ENCODE peak calls at places on chromosomes 7 and 10, in six cellular contexts. One of them, this sample, is unnamed.

GRCh38 chr7:40717242-40717641 is 582.4 kb downstream of the SUGCT start:
- DNase-seq in GM12878: no peak
- DNase-seq in K562: no peak
- DNase-seq in HEK293T: peak
- DNase-seq in IMR-90: peak
- DNase-seq in A549: peak
- DNase-seq in this sample: peak

GRCh38 chr7:93779115-93779514 is 111.4 kb downstream of the TFPI2 start:
- DNase-seq in HEK293T: no peak
- DNase-seq in K562: no peak
- DNase-seq in IMR-90: no peak
- DNase-seq in GM12878: no peak
- DNase-seq in A549: no peak
- DNase-seq in this sample: no peak

GRCh38 chr10:61138728-61139127 is 194.7 kb upstream of the RHOBTB1 start:
- DNase-seq in HEK293T: no peak
- DNase-seq in A549: no peak
- DNase-seq in K562: no peak
- DNase-seq in IMR-90: no peak
- DNase-seq in GM12878: no peak
- DNase-seq in this sample: no peak

GRCh38 chr10:77456414-77456813 is 181.2 kb downstream of the KCNMA1 start:
- DNase-seq in HEK293T: no peak
- DNase-seq in A549: no peak
- DNase-seq in IMR-90: peak
- DNase-seq in GM12878: no peak
- DNase-seq in K562: no peak
- DNase-seq in this sample: no peak

GRCh38 chr10:29554660-29555059 is 80.1 kb downstream of the SVIL start:
- DNase-seq in GM12878: no peak
- DNase-seq in A549: no peak
- DNase-seq in K562: no peak
- DNase-seq in HEK293T: no peak
- DNase-seq in IMR-90: peak
- DNase-seq in this sample: no peak

GRCh38 chr7:68488366-68489060 is 1109.8 kb upstream of the AUTS2 start:
- DNase-seq in K562: no peak
- DNase-seq in HEK293T: no peak
- DNase-seq in A549: no peak
- DNase-seq in IMR-90: no peak
- DNase-seq in GM12878: no peak
- DNase-seq in this sample: no peak

GRCh38 chr10:78462728-78463228 is 429.1 kb downstream of the RPS24 start:
- DNase-seq in GM12878: no peak
- DNase-seq in IMR-90: peak
- DNase-seq in K562: no peak
- DNase-seq in A549: no peak
- DNase-seq in HEK293T: no peak
- DNase-seq in this sample: no peak

GRCh38 chr10:42991442-42992098 is 85.3 kb upstream of the RET start:
- DNase-seq in GM12878: no peak
- DNase-seq in A549: no peak
- DNase-seq in IMR-90: no peak
- DNase-seq in K562: no peak
- DNase-seq in HEK293T: no peak
- DNase-seq in this sample: no peak

GRCh38 chr7:158959021-158959717 is 102.8 kb downstream of the DYNC2I1 start:
- DNase-seq in A549: no peak
- DNase-seq in GM12878: no peak
- DNase-seq in K562: no peak
- DNase-seq in HEK293T: no peak
- DNase-seq in IMR-90: no peak
- DNase-seq in this sample: no peak

GRCh38 chr10:102752934-102753664 is 9.4 kb downstream of the WBP1L start:
- DNase-seq in GM12878: peak
- DNase-seq in K562: peak
- DNase-seq in A549: peak
- DNase-seq in HEK293T: peak
- DNase-seq in IMR-90: peak
- DNase-seq in this sample: peak

GRCh38 chr10:94149702-94150101 is 156.0 kb downstream of the PLCE1 start:
- DNase-seq in K562: no peak
- DNase-seq in IMR-90: no peak
- DNase-seq in GM12878: no peak
- DNase-seq in HEK293T: no peak
- DNase-seq in A549: no peak
- DNase-seq in this sample: no peak

GRCh38 chr10:28810062-28810870 is 132.9 kb downstream of the BAMBI start:
- DNase-seq in K562: peak
- DNase-seq in A549: no peak
- DNase-seq in IMR-90: peak
- DNase-seq in HEK293T: no peak
- DNase-seq in GM12878: no peak
- DNase-seq in this sample: no peak

GRCh38 chr7:157668221-157668883 is 331.5 kb downstream of the DNAJB6 start:
- DNase-seq in A549: no peak
- DNase-seq in IMR-90: no peak
- DNase-seq in HEK293T: no peak
- DNase-seq in GM12878: no peak
- DNase-seq in K562: no peak
- DNase-seq in this sample: no peak

GRCh38 chr10:103127241-103127640 is 65.8 kb downstream of the NT5C2 start:
- DNase-seq in GM12878: no peak
- DNase-seq in K562: no peak
- DNase-seq in HEK293T: no peak
- DNase-seq in IMR-90: no peak
- DNase-seq in A549: no peak
- DNase-seq in this sample: no peak

GRCh38 chr10:29714096-29714874 is 79.5 kb upstream of the SVIL start:
- DNase-seq in GM12878: no peak
- DNase-seq in K562: no peak
- DNase-seq in HEK293T: no peak
- DNase-seq in IMR-90: peak
- DNase-seq in A549: peak
- DNase-seq in this sample: no peak

GRCh38 chr7:87475359-87476178 is at the start of gene ABCB4:
- DNase-seq in K562: no peak
- DNase-seq in HEK293T: peak
- DNase-seq in GM12878: no peak
- DNase-seq in A549: no peak
- DNase-seq in IMR-90: no peak
- DNase-seq in this sample: no peak

GRCh38 chr7:102287082-102287464 is 405 bp downstream of the SH2B2 start:
- DNase-seq in HEK293T: no peak
- DNase-seq in K562: no peak
- DNase-seq in IMR-90: no peak
- DNase-seq in GM12878: no peak
- DNase-seq in A549: no peak
- DNase-seq in this sample: no peak

GRCh38 chr7:65222655-65223054 is 151.0 kb upstream of the ZNF92 start:
- DNase-seq in A549: no peak
- DNase-seq in K562: no peak
- DNase-seq in HEK293T: no peak
- DNase-seq in GM12878: no peak
- DNase-seq in IMR-90: no peak
- DNase-seq in this sample: no peak

GRCh38 chr10:6748981-6749630 is 169.0 kb upstream of the PRKCQ start:
- DNase-seq in GM12878: no peak
- DNase-seq in HEK293T: no peak
- DNase-seq in A549: no peak
- DNase-seq in K562: no peak
- DNase-seq in IMR-90: peak
- DNase-seq in this sample: no peak
- TF ChIP-seq BHLHE40 in GM12878: no peak
- TF ChIP-seq BHLHE40 in HEK293T: no peak
- TF ChIP-seq BHLHE40 in A549: no peak
- TF ChIP-seq BHLHE40 in K562: no peak
- TF ChIP-seq BHLHE40 in IMR-90: peak
- TF ChIP-seq BHLHE40 in this sample: no peak

GRCh38 chr7:24373556-24373955 is 89.6 kb downstream of the NPY start:
- DNase-seq in A549: no peak
- DNase-seq in GM12878: no peak
- DNase-seq in HEK293T: no peak
- DNase-seq in IMR-90: no peak
- DNase-seq in K562: no peak
- DNase-seq in this sample: no peak

GRCh38 chr7:24381919-24382505 is 98.0 kb downstream of the NPY start:
- DNase-seq in HEK293T: peak
- DNase-seq in A549: peak
- DNase-seq in K562: peak
- DNase-seq in IMR-90: no peak
- DNase-seq in GM12878: no peak
- DNase-seq in this sample: peak

GRCh38 chr7:24384362-24385030 is 100.5 kb downstream of the NPY start:
- DNase-seq in IMR-90: no peak
- DNase-seq in A549: no peak
- DNase-seq in HEK293T: no peak
- DNase-seq in GM12878: no peak
- DNase-seq in K562: no peak
- DNase-seq in this sample: no peak

GRCh38 chr7:24383055-24383454 is 99.1 kb downstream of the NPY start:
- DNase-seq in IMR-90: no peak
- DNase-seq in GM12878: no peak
- DNase-seq in K562: no peak
- DNase-seq in A549: no peak
- DNase-seq in HEK293T: no peak
- DNase-seq in this sample: no peak

GRCh38 chr7:24378871-24379608 is 95.0 kb downstream of the NPY start:
- DNase-seq in A549: peak
- DNase-seq in HEK293T: no peak
- DNase-seq in K562: no peak
- DNase-seq in GM12878: no peak
- DNase-seq in IMR-90: peak
- DNase-seq in this sample: no peak
- TF ChIP-seq BHLHE40 in A549: no peak
- TF ChIP-seq BHLHE40 in HEK293T: no peak
- TF ChIP-seq BHLHE40 in K562: no peak
- TF ChIP-seq BHLHE40 in GM12878: no peak
- TF ChIP-seq BHLHE40 in IMR-90: no peak
- TF ChIP-seq BHLHE40 in this sample: no peak

GRCh38 chr7:148567524-148567923 is 23.0 kb upstream of the C7orf33 start:
- DNase-seq in K562: no peak
- DNase-seq in GM12878: no peak
- DNase-seq in A549: no peak
- DNase-seq in HEK293T: no peak
- DNase-seq in IMR-90: no peak
- DNase-seq in this sample: no peak
- TF ChIP-seq BHLHE40 in K562: no peak
- TF ChIP-seq BHLHE40 in GM12878: no peak
- TF ChIP-seq BHLHE40 in A549: no peak
- TF ChIP-seq BHLHE40 in HEK293T: no peak
- TF ChIP-seq BHLHE40 in IMR-90: no peak
- TF ChIP-seq BHLHE40 in this sample: no peak

GRCh38 chr10:15211464-15211979 is 43.0 kb upstream of the NMT2 start:
- DNase-seq in HEK293T: no peak
- DNase-seq in GM12878: no peak
- DNase-seq in IMR-90: peak
- DNase-seq in A549: no peak
- DNase-seq in K562: no peak
- DNase-seq in this sample: no peak
- TF ChIP-seq BHLHE40 in HEK293T: no peak
- TF ChIP-seq BHLHE40 in GM12878: no peak
- TF ChIP-seq BHLHE40 in IMR-90: peak
- TF ChIP-seq BHLHE40 in A549: no peak
- TF ChIP-seq BHLHE40 in K562: no peak
- TF ChIP-seq BHLHE40 in this sample: no peak

GRCh38 chr7:39651262-39651661 is 27.9 kb downstream of the RALA start:
- DNase-seq in HEK293T: no peak
- DNase-seq in K562: no peak
- DNase-seq in IMR-90: peak
- DNase-seq in A549: no peak
- DNase-seq in GM12878: no peak
- DNase-seq in this sample: no peak

GRCh38 chr7:39656415-39656814 is 33.0 kb downstream of the RALA start:
- DNase-seq in A549: no peak
- DNase-seq in GM12878: no peak
- DNase-seq in IMR-90: no peak
- DNase-seq in K562: no peak
- DNase-seq in HEK293T: no peak
- DNase-seq in this sample: no peak

GRCh38 chr7:39645482-39646407 is 22.4 kb downstream of the RALA start:
- DNase-seq in GM12878: no peak
- DNase-seq in K562: no peak
- DNase-seq in A549: no peak
- DNase-seq in IMR-90: no peak
- DNase-seq in HEK293T: no peak
- DNase-seq in this sample: no peak

GRCh38 chr7:39647816-39648215 is 24.4 kb downstream of the RALA start:
- DNase-seq in IMR-90: no peak
- DNase-seq in K562: no peak
- DNase-seq in A549: no peak
- DNase-seq in GM12878: no peak
- DNase-seq in HEK293T: no peak
- DNase-seq in this sample: no peak

GRCh38 chr7:39650676-39651075 is 27.3 kb downstream of the RALA start:
- DNase-seq in GM12878: no peak
- DNase-seq in IMR-90: peak
- DNase-seq in K562: no peak
- DNase-seq in A549: no peak
- DNase-seq in HEK293T: no peak
- DNase-seq in this sample: no peak
- TF ChIP-seq BHLHE40 in GM12878: no peak
- TF ChIP-seq BHLHE40 in IMR-90: no peak
- TF ChIP-seq BHLHE40 in K562: no peak
- TF ChIP-seq BHLHE40 in A549: no peak
- TF ChIP-seq BHLHE40 in HEK293T: no peak
- TF ChIP-seq BHLHE40 in this sample: no peak